ENCODE peak calls at places on chromosome 22, in seven cellular contexts. P is cardiac muscle cell, D is testis, Y is psoas muscle, O is suprapubic skin, V is ovary, K is right lobe of liver. J is an unnamed sample.
A peak's percentile ranks its signal among the peaks of the same experiment; 100 is the strongest.

GRCh38 chr22:27962268-27963191 is 43.5 kb upstream of the PITPNB start:
- DNase-seq in K (peak; percentile 52), O (no peak), Y (peak; percentile 47), V (no peak), P (peak; percentile 32), D (no peak), J (no peak)

GRCh38 chr22:30829901-30830550 is 135.4 kb downstream of the OSBP2 start:
- DNase-seq in Y (no peak), K (no peak), V (no peak), O (peak; percentile 67), P (peak; percentile 83), D (no peak), J (no peak)

GRCh38 chr22:38310518-38311330 is 6.5 kb downstream of the CSNK1E start:
- DNase-seq in O (no peak), V (no peak), K (no peak), Y (no peak), P (peak; percentile 15), D (no peak), J (no peak)

GRCh38 chr22:31579835-31580242 is 82.2 kb downstream of the PISD start:
- DNase-seq in V (no peak), K (no peak), O (no peak), P (no peak), D (peak; percentile 4), Y (no peak), J (peak; percentile 42)

GRCh38 chr22:40953446-40953845 is 2.3 kb downstream of the RBX1 start:
- DNase-seq in K (no peak), V (no peak), Y (no peak), P (peak; percentile 40), D (no peak), O (no peak), J (no peak)

GRCh38 chr22:29625090-29625825 is 21.8 kb downstream of the NF2 start:
- DNase-seq in P (peak; percentile 78), K (peak; percentile 39), V (peak; percentile 39), D (peak; percentile 74), Y (peak; percentile 30), O (no peak), J (no peak)

GRCh38 chr22:28978158-28978557 is 83.5 kb downstream of the C22orf31 start:
- DNase-seq in P (peak; percentile 38), O (no peak), D (peak; percentile 30), Y (peak; percentile 65), K (peak; percentile 50), V (no peak), J (no peak)

GRCh38 chr22:35257321-35258143 is at the start of gene HMGXB4:
- DNase-seq in D (peak; percentile 93), O (peak; percentile 94), P (peak; percentile 92), V (peak; percentile 85), K (peak; percentile 89), Y (peak; percentile 92), J (peak; percentile 90)

GRCh38 chr22:30860176-30861105 is 108.1 kb downstream of the MORC2 start:
- DNase-seq in K (no peak), V (no peak), O (peak; percentile 54), Y (no peak), D (peak; percentile 10), P (no peak), J (no peak)

GRCh38 chr22:38733329-38734202 is 22.2 kb downstream of the SUN2 start:
- DNase-seq in D (peak; percentile 69), O (no peak), K (peak; percentile 80), Y (peak; percentile 82), P (peak; percentile 27), V (peak; percentile 73), J (no peak)

GRCh38 chr22:31106651-31107205 is 640 bp downstream of the SELENOM start:
- DNase-seq in D (no peak), Y (no peak), V (no peak), P (peak; percentile 58), O (no peak), K (no peak), J (no peak)

GRCh38 chr22:49803667-49804375 is 23.9 kb downstream of the BRD1 start:
- DNase-seq in P (no peak), Y (no peak), D (no peak), K (no peak), O (no peak), V (no peak), J (no peak)
- H3K4me1 ChIP-seq in P (no peaks in the 10 kb centered on the region), Y (peaks cover 43% of the 10 kb centered on the region), D (no peaks in the 10 kb centered on the region), K (no peaks in the 10 kb centered on the region), O (peaks cover 37% of the 10 kb centered on the region), V (peaks cover 11% of the 10 kb centered on the region), J (no peaks in the 10 kb centered on the region)

DNA sequence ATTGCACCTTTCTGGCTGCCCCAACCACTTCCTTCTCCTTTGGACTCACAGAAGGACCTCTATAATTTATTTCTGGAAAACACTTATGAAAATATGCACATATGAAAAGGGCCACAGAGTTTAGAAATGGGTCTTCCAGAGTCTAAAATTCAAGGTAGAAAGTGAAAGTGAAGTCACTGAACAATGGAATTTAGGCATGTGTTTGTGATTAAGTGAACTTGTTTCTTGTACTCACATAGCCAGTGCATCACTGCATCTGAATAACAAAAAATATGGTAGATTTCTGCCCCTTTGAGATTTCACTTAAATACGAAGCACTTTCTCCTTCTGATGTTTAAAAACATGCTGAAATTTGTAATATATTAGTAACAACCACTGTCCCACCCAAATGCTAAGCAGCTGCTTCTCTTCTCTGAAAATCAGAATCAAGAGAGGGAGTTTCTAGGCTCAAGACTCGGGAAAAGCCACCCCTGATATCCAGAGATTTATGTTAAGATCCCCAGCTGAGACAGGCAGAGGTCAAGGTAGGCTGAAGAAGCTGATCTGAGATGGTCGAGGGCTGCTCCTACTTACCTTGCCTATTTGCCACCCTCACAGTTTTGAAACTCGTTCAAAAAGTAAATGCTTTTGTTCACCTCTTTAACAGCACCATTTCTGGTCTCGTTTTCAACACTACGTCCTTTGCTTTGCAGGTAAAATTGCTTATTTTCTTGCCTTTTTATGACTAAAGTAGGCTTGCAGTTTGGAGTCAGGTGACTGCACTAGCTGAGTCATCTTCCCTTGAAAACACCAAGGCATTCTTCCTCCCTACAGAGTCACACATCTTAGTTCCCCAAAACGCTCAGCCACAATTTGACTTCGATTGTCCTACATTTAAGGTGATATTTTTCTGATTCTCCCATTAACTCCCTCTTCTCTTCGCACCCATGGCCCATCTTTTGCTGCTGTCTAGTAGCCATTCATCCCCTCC is at the start of gene XKR3:
- DNase-seq in O (no peak), D (no peak), K (no peak), Y (no peak), V (no peak), P (no peak), J (no peak)
- H3K4me3 ChIP-seq in O (no peak within 1 kb of the TSS), D (no peak within 1 kb of the TSS), K (no peak within 1 kb of the TSS), Y (peak within 1 kb of the TSS; percentile 35), V (no peak within 1 kb of the TSS), P (no peak within 1 kb of the TSS), J (no peak within 1 kb of the TSS)

GRCh38 chr22:25714739-25715138 is 27.2 kb upstream of the MYO18B start:
- DNase-seq in D (no peak), P (no peak), Y (no peak), K (no peak), V (no peak), O (no peak), J (no peak)
- TF ChIP-seq CTCF in D (no peak), P (no peak), Y (no peak), K (no peak), V (no peak), O (no peak), J (no peak)

DNA sequence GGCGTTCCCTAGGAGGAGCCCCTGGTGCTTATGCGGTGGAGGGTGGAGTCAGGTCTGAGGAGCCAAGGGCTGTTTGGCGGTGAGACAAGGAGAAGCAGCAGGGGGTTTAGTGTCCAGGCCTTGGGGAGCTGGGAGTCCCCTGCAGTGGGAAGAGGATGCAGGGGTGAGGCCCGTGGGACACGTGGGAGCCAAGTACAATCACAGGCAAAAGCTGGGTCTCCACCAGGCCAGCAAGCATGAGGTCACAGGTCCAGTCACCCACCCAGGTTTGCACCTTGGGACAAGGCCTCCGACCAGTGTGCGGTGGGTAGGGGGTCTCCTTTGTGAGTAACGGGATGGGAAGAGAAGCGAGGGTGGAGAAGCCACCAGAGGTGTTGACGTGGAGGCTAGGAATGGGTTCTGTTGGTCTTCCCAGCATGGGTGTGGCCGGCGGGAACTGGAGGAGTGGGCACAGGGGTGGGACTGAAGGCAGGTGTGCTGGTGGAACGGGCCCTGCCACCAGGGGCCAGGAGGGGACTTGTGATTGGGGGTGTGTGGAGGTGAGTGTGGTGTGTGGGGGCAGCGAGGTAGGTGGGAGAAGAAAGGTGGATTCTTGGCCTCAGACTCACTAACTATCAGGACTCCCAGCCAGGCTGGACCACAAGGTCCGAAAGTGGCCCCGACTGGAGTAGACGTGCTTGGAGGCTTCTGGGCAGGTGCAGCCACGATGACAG is 953.6 kb downstream of the TBC1D22A start:
- DNase-seq in V (no peak), Y (no peak), P (no peak), D (no peak), O (no peak), K (no peak), J (no peak)
- H3K4me1 ChIP-seq in V (no peaks in the 10 kb centered on the region), Y (no peaks in the 10 kb centered on the region), P (no peaks in the 10 kb centered on the region), D (no peaks in the 10 kb centered on the region), O (no peaks in the 10 kb centered on the region), K (no peaks in the 10 kb centered on the region), J (no peaks in the 10 kb centered on the region)

J was measured in Caco-2.